ENCODE peak calls at places on chromosomes 4 and X, in six cellular contexts. F is effector CD4-positive, alpha-beta T cell; A is smooth muscle cell of the brain vasculature; V is Caco-2; Z is IMR-90; T is HTR-8/SVneo. Q is an unnamed sample.

GRCh38 chr4:67080158-67080557 is 465.1 kb downstream of the CENPC start:
- DNase-seq in F (no peak), A (no peak), V (no peak), Z (no peak), T (no peak), Q (no peak)

GRCh38 chrX:10922158-10922557 is 189.0 kb upstream of the HCCS start:
- DNase-seq in F (no peak), A (no peak), V (peak), Z (peak), T (peak), Q (no peak)

GRCh38 chr4:2257361-2258001 is 4.4 kb downstream of the MXD4 start:
- DNase-seq in F (no peak), A (no peak), V (no peak), Z (no peak), T (no peak), Q (peak)

GRCh38 chrX:121256653-121257052 is 209.2 kb downstream of the GLUD2 start:
- DNase-seq in F (no peak), A (no peak), V (no peak), Z (no peak), T (no peak), Q (no peak)

GRCh38 chr4:46386570-46386969 is 3.4 kb downstream of the GABRA2 start:
- DNase-seq in F (no peak), A (no peak), V (peak), Z (no peak), T (no peak), Q (no peak)

GRCh38 chr4:126238010-126238409 is 923.3 kb downstream of the FAT4 start:
- DNase-seq in F (no peak), A (no peak), V (no peak), Z (no peak), T (no peak), Q (no peak)

GRCh38 chrX:4572652-4573051 is 859.2 kb upstream of the PRKX start:
- DNase-seq in F (no peak), A (no peak), V (no peak), Z (no peak), T (no peak), Q (no peak)

GRCh38 chr4:175927121-175927520 is 115.1 kb upstream of the GPM6A start:
- DNase-seq in F (no peak), A (no peak), V (no peak), Z (no peak), T (no peak), Q (no peak)

GRCh38 chr4:10183462-10183861 is 66.9 kb upstream of the WDR1 start:
- DNase-seq in F (no peak), A (no peak), V (no peak), Z (no peak), T (no peak), Q (no peak)

GRCh38 chr4:162347492-162348213 is 183.9 kb upstream of the FSTL5 start:
- DNase-seq in F (no peak), A (no peak), V (no peak), Z (no peak), T (no peak), Q (no peak)

GRCh38 chrX:109632906-109633504 is 8.0 kb upstream of the KCNE5 start:
- DNase-seq in F (no peak), A (no peak), V (peak), Z (peak), T (peak), Q (no peak)

GRCh38 chr4:94802091-94802490 is 44.3 kb downstream of the BMPR1B start:
- DNase-seq in F (no peak), A (peak), V (no peak), Z (no peak), T (no peak), Q (no peak)

GRCh38 chrX:14939644-14940043 is 66.4 kb downstream of the MOSPD2 start:
- DNase-seq in F (no peak), A (no peak), V (no peak), Z (no peak), T (no peak), Q (no peak)

GRCh38 chr4:57147335-57148060 is 37.3 kb upstream of the IGFBP7 start:
- DNase-seq in F (no peak), A (no peak), V (no peak), Z (peak), T (no peak), Q (no peak)

GRCh38 chrX:69024931-69025330 is 140.3 kb downstream of the PJA1 start:
- DNase-seq in F (no peak), A (no peak), V (no peak), Z (peak), T (no peak), Q (peak)

GRCh38 chrX:41145920-41146608 is 60.8 kb downstream of the USP9X start:
- DNase-seq in F (no peak), A (peak), V (no peak), Z (peak), T (peak), Q (no peak)

GRCh38 chr4:92100980-92101379 is 202.8 kb upstream of the GRID2 start:
- DNase-seq in F (no peak), A (no peak), V (no peak), Z (no peak), T (no peak), Q (no peak)

GRCh38 chr4:39889226-39889625 is 88.5 kb downstream of the PDS5A start:
- DNase-seq in F (no peak), A (no peak), V (no peak), Z (no peak), T (no peak), Q (no peak)

GRCh38 chr4:156374069-156374468 is 420.4 kb upstream of the CTSO start:
- DNase-seq in F (no peak), A (no peak), V (peak), Z (no peak), T (no peak), Q (no peak)

GRCh38 chr4:100805547-100805946 is 287.7 kb upstream of the EMCN start:
- DNase-seq in F (no peak), A (no peak), V (no peak), Z (no peak), T (no peak), Q (no peak)

GRCh38 chr4:1318046-1318375 is 28.3 kb downstream of the MAEA start:
- DNase-seq in F (no peak), A (no peak), V (no peak), Z (no peak), T (no peak), Q (no peak)

GRCh38 chrX:39201305-39201990 is 400.2 kb downstream of the MID1IP1 start:
- DNase-seq in F (no peak), A (no peak), V (no peak), Z (no peak), T (no peak), Q (no peak)